ENCODE peak calls at places on chromosomes 4 and X, in seven cellular contexts. T is GM18507, W is lung microvascular endothelial cell, Q is NCI-H1417, Y is uterus, S is left lung, O is cardiac muscle cell. R is an unnamed sample.

GRCh38 chrX:670596-670995 is 40.0 kb downstream of the SHOX start:
- DNase-seq in W (no peak), S (no peak), T (no peak), O (no peak), Y (no peak), Q (no peak), R (no peak)

GRCh38 chr4:24433515-24434192 is 150.7 kb downstream of the DHX15 start:
- DNase-seq in Q (no peak), T (no peak), W (no peak), S (no peak), Y (no peak), O (no peak), R (no peak)

GRCh38 chrX:43333543-43333942 is 322.6 kb upstream of the MAOA start:
- DNase-seq in W (peak; percentile 0), Y (no peak), Q (no peak), S (no peak), T (no peak), O (peak; percentile 1), R (peak; percentile 2)

GRCh38 chr4:56655627-56656345 is 25.3 kb downstream of the HOPX start:
- DNase-seq in Q (no peak), W (peak; percentile 34), Y (no peak), O (no peak), S (no peak), T (no peak), R (no peak)

GRCh38 chr4:77881460-77882295 is 19.0 kb downstream of the MRPL1 start:
- DNase-seq in T (no peak), Q (no peak), W (no peak), O (peak; percentile 39), S (no peak), Y (no peak), R (no peak)

GRCh38 chrX:64394874-64395567 is at the start of gene MTMR8:
- DNase-seq in W (no peak), Y (peak; percentile 61), Q (no peak), T (peak; percentile 62), S (peak; percentile 74), O (peak; percentile 0), R (no peak)

GRCh38 chr4:121198261-121198660 is 34.1 kb upstream of the TNIP3 start:
- DNase-seq in O (no peak), Q (no peak), W (no peak), T (no peak), S (no peak), Y (no peak), R (no peak)

GRCh38 chrX:134782796-134783195 is 124.5 kb upstream of the PLAC1 start:
- DNase-seq in T (no peak), Y (no peak), S (no peak), Q (no peak), W (peak; percentile 70), O (peak; percentile 59), R (peak; percentile 43)

GRCh38 chrX:52015794-52016193 is 53.2 kb downstream of the MAGED4B start:
- DNase-seq in W (no peak), Q (no peak), O (no peak), T (no peak), S (no peak), Y (no peak), R (no peak)

GRCh38 chrX:153649178-153649914 is 2.3 kb downstream of the DUSP9 start:
- DNase-seq in T (peak; percentile 26), O (peak; percentile 21), Y (peak; percentile 9), Q (peak; percentile 51), S (peak; percentile 29), W (peak; percentile 44), R (peak; percentile 38)

GRCh38 chrX:131477498-131477897 is 66.4 kb upstream of the OR13H1 start:
- DNase-seq in T (no peak), W (no peak), O (no peak), Q (no peak), S (no peak), Y (no peak), R (no peak)